ENCODE peak calls at places on chromosomes 12 and 14, in five cellular contexts. O is astrocyte of the spinal cord, M is tibial nerve, J is WERI-Rb-1, N is B cell. T is an unnamed sample.

GRCh38 chr12:131586269-131586668 is 124.6 kb upstream of the SFSWAP start:
- DNase-seq in O (no peak), M (no peak), J (no peak), N (no peak), T (no peak)

GRCh38 chr14:77041837-77042557 is 13.5 kb upstream of the IRF2BPL start:
- DNase-seq in O (peak), M (peak), J (no peak), N (no peak), T (no peak)

GRCh38 chr14:102225386-102225785 is 79.6 kb downstream of the MOK start:
- DNase-seq in O (no peak), M (no peak), J (no peak), N (no peak), T (no peak)

GRCh38 chr12:107184359-107184980 is 91.1 kb upstream of the CRY1 start:
- DNase-seq in O (no peak), M (no peak), J (no peak), N (no peak), T (no peak)

GRCh38 chr14:101134851-101135486 is 231.4 kb upstream of the RTL1 start:
- DNase-seq in O (no peak), M (no peak), J (no peak), N (no peak), T (peak)

GRCh38 chr12:109377139-109377685 is 29.5 kb downstream of the MYO1H start:
- DNase-seq in O (no peak), M (no peak), J (no peak), N (no peak), T (no peak)

GRCh38 chr14:64060648-64061096 is 207.9 kb downstream of the SYNE2 start:
- DNase-seq in O (no peak), M (no peak), J (peak), N (no peak), T (no peak)

GRCh38 chr14:26846388-26846787 is 248.6 kb upstream of the NOVA1 start:
- DNase-seq in O (peak), M (no peak), J (no peak), N (no peak), T (no peak)

GRCh38 chr14:28676481-28676880 is 90.1 kb upstream of the FOXG1 start:
- DNase-seq in O (peak), M (no peak), J (no peak), N (no peak), T (no peak)

GRCh38 chr12:13044002-13044858 is at the start of gene FAM234B:
- DNase-seq in O (peak), M (peak), J (peak), N (peak), T (peak)

GRCh38 chr14:68379510-68380303 is 413.2 kb downstream of the ZFP36L1 start:
- DNase-seq in O (no peak), M (no peak), J (no peak), N (no peak), T (no peak)

GRCh38 chr12:16027012-16027411 is 115.9 kb downstream of the DERA start:
- DNase-seq in O (no peak), M (no peak), J (no peak), N (no peak), T (no peak)

GRCh38 chr12:61524851-61525250 is 735.4 kb upstream of the USP15 start:
- DNase-seq in O (no peak), M (no peak), J (no peak), N (no peak), T (no peak)

GRCh38 chr14:77133718-77134338 is 7.8 kb downstream of the ZDHHC22 start:
- DNase-seq in O (peak), M (no peak), J (no peak), N (peak), T (no peak)

GRCh38 chr14:74932401-74932901 is 9.4 kb upstream of the RPS6KL1 start:
- DNase-seq in O (no peak), M (peak), J (no peak), N (no peak), T (no peak)

GRCh38 chr12:75592086-75592485 is 80.7 kb upstream of the KRR1 start:
- DNase-seq in O (no peak), M (no peak), J (peak), N (no peak), T (no peak)

GRCh38 chr14:34322940-34323418 is 139.1 kb downstream of the SPTSSA start:
- DNase-seq in O (peak), M (no peak), J (peak), N (peak), T (no peak)

GRCh38 chr14:34328178-34328577 is 133.9 kb downstream of the SPTSSA start:
- DNase-seq in O (no peak), M (no peak), J (no peak), N (no peak), T (no peak)

GRCh38 chr14:34329281-34329680 is 132.8 kb downstream of the SPTSSA start:
- DNase-seq in O (no peak), M (no peak), J (no peak), N (no peak), T (no peak)

GRCh38 chr14:34325493-34325892 is 136.5 kb downstream of the SPTSSA start:
- DNase-seq in O (no peak), M (no peak), J (no peak), N (no peak), T (no peak)

GRCh38 chr14:34324363-34324795 is 137.7 kb downstream of the SPTSSA start:
- DNase-seq in O (peak), M (peak), J (peak), N (peak), T (no peak)
- TF ChIP-seq CTCF in O (peak), M (peak), J (peak), N (peak), T (no peak)

GRCh38 chr14:70257526-70257925 is 68.8 kb upstream of the SLC8A3 start:
- DNase-seq in O (no peak), M (no peak), J (peak), N (no peak), T (no peak)
- TF ChIP-seq CTCF in O (peak), M (no peak), J (peak), N (peak), T (no peak)

DNA sequence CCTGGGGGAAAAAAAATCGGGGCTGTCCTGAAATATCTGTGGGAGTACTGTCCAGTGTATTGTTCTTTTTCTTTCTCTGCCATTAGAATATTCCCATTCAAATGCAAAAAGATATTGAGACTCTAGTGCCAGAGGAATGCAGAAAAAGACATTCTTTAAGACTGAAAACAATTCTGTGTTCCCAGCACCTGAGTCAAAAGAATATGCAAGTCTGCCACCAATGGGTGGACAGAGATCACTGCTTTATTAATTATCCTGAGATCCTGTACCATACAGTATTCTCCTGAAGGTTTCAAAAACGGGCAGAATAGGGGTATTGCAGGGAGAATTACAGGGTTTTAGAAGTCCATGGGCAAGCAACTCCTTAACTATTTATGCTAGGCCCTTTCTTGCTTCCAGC is 361.8 kb downstream of the C12orf50 start:
- DNase-seq in O (peak), M (no peak), J (peak), N (no peak), T (no peak)
- TF ChIP-seq CTCF in O (peak), M (no peak), J (peak), N (no peak), T (no peak)

DNA sequence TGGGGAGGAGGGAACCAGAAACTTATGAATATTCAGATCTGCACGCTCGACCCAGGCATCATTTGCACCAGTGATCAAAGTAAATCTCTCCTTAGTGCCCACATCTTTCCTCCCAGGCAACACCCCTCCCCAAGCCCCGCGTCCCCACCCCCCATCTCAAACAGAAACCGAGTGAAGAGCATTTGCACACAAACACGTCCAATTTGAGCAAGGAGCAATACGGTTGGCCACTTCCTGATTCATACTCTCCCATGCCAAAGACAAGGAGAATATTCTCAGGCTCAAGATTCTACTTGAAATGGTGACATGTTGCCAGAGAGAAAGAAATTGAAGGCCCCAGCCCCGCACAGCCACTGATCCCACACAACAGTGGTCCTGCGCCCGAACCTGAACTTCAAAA is 7.1 kb downstream of the FOXN3 start:
- DNase-seq in O (no peak), M (no peak), J (no peak), N (no peak), T (no peak)
- TF ChIP-seq CTCF in O (no peak), M (no peak), J (no peak), N (no peak), T (no peak)

DNA sequence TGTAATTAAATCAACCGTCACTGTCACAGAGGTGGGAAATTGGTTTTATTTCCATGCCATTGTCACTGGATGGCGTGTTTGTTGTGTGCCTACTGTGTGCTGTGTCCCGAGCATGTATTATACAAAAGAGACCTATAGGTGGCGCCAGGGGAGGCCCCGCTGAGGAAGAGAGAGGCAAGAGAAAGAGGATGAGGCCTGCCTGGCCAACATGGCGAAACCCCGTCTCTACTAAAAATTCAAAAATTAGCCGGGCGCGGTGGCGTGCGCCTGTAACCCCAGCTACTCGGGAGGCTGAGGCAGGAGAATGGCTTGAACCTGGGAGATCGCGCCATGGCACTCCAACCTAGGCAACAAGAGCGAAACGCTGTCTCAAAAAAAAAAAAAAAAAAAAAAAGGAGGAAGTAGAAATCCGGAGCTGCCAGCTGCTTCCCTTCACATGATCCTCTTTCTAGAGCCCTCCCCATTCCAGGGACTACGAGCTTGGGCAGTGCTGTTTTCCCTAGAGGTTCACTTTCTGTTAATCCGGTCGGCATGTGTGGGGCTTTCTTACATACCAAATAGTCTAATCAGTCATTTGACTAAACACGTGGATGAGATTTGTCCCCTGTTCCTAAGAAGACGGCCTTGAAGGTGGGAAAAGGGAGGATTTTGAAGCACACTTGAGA is 6.4 kb upstream of the CCDC175 start:
- DNase-seq in O (no peak), M (no peak), J (peak), N (peak), T (no peak)
- TF ChIP-seq CTCF in O (no peak), M (no peak), J (no peak), N (peak), T (no peak)